ENCODE peak calls at places on chromosomes 11 and 22, in four cellular contexts. M is A549, X is transverse colon, W is MM.1S. I is an unnamed sample.

GRCh38 chr11:119023741-119024140 is 5.2 kb downstream of the TRAPPC4 start:
- DNase-seq in M (no peak), X (no peak), W (no peak), I (no peak)

GRCh38 chr22:45649809-45650208 is 21.8 kb upstream of the ATXN10 start:
- DNase-seq in M (no peak), X (no peak), W (no peak), I (no peak)

GRCh38 chr22:46575915-46576555 is 38.6 kb upstream of the CELSR1 start:
- DNase-seq in M (peak), X (peak), W (no peak), I (no peak)

GRCh38 chr11:88174627-88175003 is 628 bp downstream of the RAB38 start:
- DNase-seq in M (peak), X (peak), W (no peak), I (no peak)

GRCh38 chr11:73876424-73877300 is at the start of the genes COA4 and PAAF1:
- DNase-seq in M (peak), X (peak), W (peak), I (peak)

GRCh38 chr11:103920933-103921332 is 115.5 kb upstream of the DDI1 start:
- DNase-seq in M (no peak), X (no peak), W (no peak), I (no peak)

GRCh38 chr11:94613120-94613519 is 46.0 kb downstream of the PIWIL4 start:
- DNase-seq in M (no peak), X (no peak), W (no peak), I (no peak)

GRCh38 chr11:6757373-6757967 is 14.3 kb downstream of the OR2AG2 start:
- DNase-seq in M (peak), X (peak), W (peak), I (peak)

GRCh38 chr22:29734853-29735252 is 15.1 kb downstream of the CABP7 start:
- DNase-seq in M (no peak), X (no peak), W (no peak), I (no peak)

GRCh38 chr11:67576742-67577475 is 6.7 kb upstream of the GSTP1 start:
- DNase-seq in M (no peak), X (no peak), W (no peak), I (no peak)

GRCh38 chr11:112212710-112213109 is 13.5 kb upstream of the PTS start:
- DNase-seq in M (no peak), X (no peak), W (no peak), I (no peak)

GRCh38 chr11:45204761-45205160 is 58.3 kb downstream of the PRDM11 start:
- DNase-seq in M (no peak), X (no peak), W (no peak), I (no peak)

GRCh38 chr11:78177216-78177615 is 11.2 kb downstream of the KCTD21 start:
- DNase-seq in M (no peak), X (no peak), W (no peak), I (no peak)
- H3K4me3 ChIP-seq in M (no peak), X (no peak), W (no peak), I (no peak)

DNA sequence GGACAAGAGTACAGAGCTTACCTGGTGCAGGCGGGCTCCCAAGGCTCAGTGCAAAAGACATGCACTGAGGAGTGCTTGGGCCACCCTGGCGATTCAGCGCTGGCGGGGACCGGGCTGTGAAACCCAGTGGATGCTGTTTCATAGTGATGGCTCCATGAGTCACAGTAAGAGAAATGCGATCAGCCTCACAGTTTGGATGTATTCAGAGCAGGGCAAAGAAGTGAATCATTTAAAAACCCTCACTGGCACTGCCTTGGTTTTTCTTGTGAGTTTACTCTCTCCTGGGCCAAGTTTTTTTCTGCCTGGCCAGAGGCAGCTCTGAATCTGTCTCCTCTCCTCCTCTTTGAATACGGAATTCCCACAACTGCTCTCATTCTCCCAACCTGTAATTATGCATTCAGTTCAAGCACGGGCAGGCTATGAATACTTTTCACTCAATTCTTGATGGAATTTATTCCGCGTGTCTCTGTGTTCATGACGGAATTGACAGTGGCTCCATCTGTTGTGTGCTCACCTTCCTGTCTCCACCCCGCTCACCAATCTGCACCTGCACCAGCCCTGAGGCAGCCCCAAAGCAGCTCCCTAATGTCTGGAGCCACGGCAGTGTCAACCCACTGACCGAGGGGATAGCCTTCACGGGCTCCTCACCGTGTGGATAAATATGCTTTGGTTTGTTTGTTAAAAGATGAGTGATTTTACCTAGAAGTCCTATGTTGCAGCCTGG is 14.9 kb downstream of the ADAMTS8 start:
- DNase-seq in M (peak), X (no peak), W (no peak), I (no peak)
- H3K4me3 ChIP-seq in M (no peak), X (no peak), W (no peak), I (no peak)

GRCh38 chr11:66232769-66233168 is 35.7 kb upstream of the RAB1B start:
- DNase-seq in M (no peak), X (no peak), W (no peak), I (no peak)

GRCh38 chr11:66230978-66231377 is 37.5 kb upstream of the RAB1B start:
- DNase-seq in M (no peak), X (no peak), W (no peak), I (no peak)

GRCh38 chr11:66230171-66230570 is 38.3 kb upstream of the RAB1B start:
- DNase-seq in M (no peak), X (no peak), W (no peak), I (no peak)

GRCh38 chr11:66233301-66233700 is 35.1 kb upstream of the RAB1B start:
- DNase-seq in M (no peak), X (no peak), W (no peak), I (no peak)

GRCh38 chr11:66231561-66231960 is 36.9 kb upstream of the RAB1B start:
- DNase-seq in M (no peak), X (no peak), W (no peak), I (no peak)
- H3K4me3 ChIP-seq in M (no peak), X (no peak), W (no peak), I (no peak)

DNA sequence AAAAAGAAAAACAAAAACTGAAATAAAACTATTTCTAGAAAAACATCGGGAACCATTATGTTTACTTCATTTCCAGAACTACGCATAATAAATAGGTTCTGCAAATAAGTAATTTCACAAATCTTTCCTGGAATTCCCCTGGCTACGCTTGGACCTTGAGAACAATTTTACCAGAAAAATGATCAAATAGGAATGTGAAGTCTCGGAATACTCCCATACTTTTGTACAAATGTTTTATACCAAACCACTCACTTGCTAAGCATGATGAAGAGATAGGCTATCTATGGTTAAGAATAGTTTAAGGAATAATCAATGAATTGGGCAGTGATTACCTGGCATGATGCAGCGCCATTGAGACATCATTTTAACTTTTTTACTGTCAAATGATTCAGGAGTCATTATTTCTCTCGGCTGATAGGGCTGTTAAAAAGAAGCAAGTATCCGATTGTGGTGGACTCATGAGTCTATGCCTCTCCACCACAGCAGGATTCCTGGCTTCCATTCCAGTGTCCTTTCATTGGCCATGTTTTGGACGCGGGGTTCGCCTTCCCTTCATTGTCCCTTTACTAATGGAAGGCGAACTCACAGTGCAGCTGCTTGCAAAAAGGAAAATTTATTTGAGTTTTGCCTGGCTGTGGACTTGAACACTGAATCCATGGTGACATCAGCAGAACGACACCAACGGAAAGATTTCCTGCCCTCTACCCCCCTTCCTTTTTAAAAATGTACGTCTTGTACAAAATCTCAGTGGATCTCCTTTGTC is 39.9 kb upstream of the BLID start:
- DNase-seq in M (peak), X (no peak), W (no peak), I (no peak)
- H3K4me3 ChIP-seq in M (peak), X (no peak), W (no peak), I (no peak)